ENCODE peak calls at places on chromosome 17, in five cellular contexts. G, Z, S, O and D are unnamed samples.

GRCh38 chr17:27593232-27593856 is 37.6 kb upstream of the LGALS9 start:
- DNase-seq in G (no peak), Z (no peak), S (no peak), O (no peak), D (no peak)

GRCh38 chr17:2183346-2183745 is 120.2 kb downstream of the SMG6 start:
- DNase-seq in G (no peak), Z (no peak), S (no peak), O (no peak), D (no peak)

GRCh38 chr17:76840443-76840767 is 27.8 kb upstream of the MGAT5B start:
- DNase-seq in G (no peak), Z (no peak), S (no peak), O (no peak), D (no peak)

GRCh38 chr17:81733507-81734404 is 21.7 kb downstream of the SLC25A10 start:
- DNase-seq in G (peak), Z (peak), S (peak), O (peak), D (peak)

GRCh38 chr17:70869402-70870085 is 700.2 kb downstream of the KCNJ2 start:
- DNase-seq in G (no peak), Z (no peak), S (no peak), O (no peak), D (no peak)

GRCh38 chr17:28466521-28467048 is 6.9 kb upstream of the SLC13A2 start:
- DNase-seq in G (no peak), Z (no peak), S (no peak), O (peak), D (no peak)

GRCh38 chr17:4256952-4257351 is 6.8 kb downstream of the ANKFY1 start:
- DNase-seq in G (no peak), Z (no peak), S (no peak), O (no peak), D (no peak)

GRCh38 chr17:17837966-17838962 is 1.5 kb upstream of the SREBF1 start:
- DNase-seq in G (no peak), Z (no peak), S (no peak), O (peak), D (peak)

GRCh38 chr17:38464251-38464722 is 36.0 kb downstream of the ARHGAP23 start:
- DNase-seq in G (no peak), Z (no peak), S (no peak), O (no peak), D (peak)

GRCh38 chr17:40992666-40993065 is 1.3 kb downstream of the KRTAP3-3 start:
- DNase-seq in G (no peak), Z (no peak), S (no peak), O (no peak), D (no peak)

GRCh38 chr17:41784207-41784744 is 2.2 kb downstream of the JUP start:
- DNase-seq in G (no peak), Z (no peak), S (no peak), O (peak), D (no peak)

GRCh38 chr17:42114118-42114517 is 1.6 kb upstream of the DHX58 start:
- DNase-seq in G (no peak), Z (no peak), S (no peak), O (no peak), D (no peak)

GRCh38 chr17:52606098-52606497 is 447.6 kb upstream of the CA10 start:
- DNase-seq in G (no peak), Z (no peak), S (no peak), O (peak), D (no peak)

GRCh38 chr17:81454473-81454872 is 58.1 kb downstream of the ACTG1 start:
- DNase-seq in G (no peak), Z (no peak), S (no peak), O (no peak), D (no peak)

GRCh38 chr17:36777118-36777517 is 160.2 kb upstream of the LHX1 start:
- DNase-seq in G (no peak), Z (no peak), S (no peak), O (peak), D (no peak)

GRCh38 chr17:1992541-1992940 is 32.6 kb downstream of the RTN4RL1 start:
- DNase-seq in G (no peak), Z (no peak), S (no peak), O (no peak), D (peak)

GRCh38 chr17:39152134-39152884 is 872 bp upstream of the PLXDC1 start:
- DNase-seq in G (no peak), Z (peak), S (peak), O (no peak), D (no peak)

GRCh38 chr17:38579934-38580333 is 25.8 kb downstream of the SRCIN1 start:
- DNase-seq in G (peak), Z (no peak), S (no peak), O (peak), D (peak)

GRCh38 chr17:72099919-72100318 is 20.9 kb upstream of the SOX9 start:
- DNase-seq in G (no peak), Z (no peak), S (no peak), O (no peak), D (no peak)

GRCh38 chr17:63760771-63761539 is 12.4 kb downstream of the CCDC47 start:
- DNase-seq in G (no peak), Z (no peak), S (no peak), O (no peak), D (no peak)

GRCh38 chr17:73072254-73072962 is 20.1 kb downstream of the SLC39A11 start:
- DNase-seq in G (no peak), Z (no peak), S (no peak), O (no peak), D (no peak)

GRCh38 chr17:81984773-81985410 is 7.5 kb downstream of the ASPSCR1 start:
- DNase-seq in G (no peak), Z (no peak), S (no peak), O (no peak), D (no peak)

GRCh38 chr17:17439971-17440843 is 36.6 kb upstream of the MED9 start:
- DNase-seq in G (peak), Z (peak), S (peak), O (peak), D (peak)